ENCODE peak calls at places on chromosomes 1 and 21, in ten cellular contexts. O, Q, X, Z, J, A, K, B, V and C are unnamed samples.

GRCh38 chr1:234770031-234770795 is 160.2 kb upstream of the IRF2BP2 start:
- DNase-seq in O (no peak), Q (no peak), X (no peak), Z (peak), J (no peak), A (no peak), K (no peak), B (no peak), V (no peak), C (no peak)

GRCh38 chr1:116455509-116455908 is 82.5 kb downstream of the ATP1A1 start:
- DNase-seq in O (no peak), Q (no peak), X (no peak), Z (no peak), J (no peak), A (no peak), K (no peak), B (no peak), V (no peak), C (no peak)

GRCh38 chr1:192969091-192969490 is 90.1 kb downstream of the UCHL5 start:
- DNase-seq in O (no peak), Q (no peak), X (no peak), Z (no peak), J (no peak), A (no peak), K (no peak), B (no peak), V (no peak), C (no peak)

GRCh38 chr1:910311-910880 is 13.3 kb upstream of the SAMD11 start:
- DNase-seq in O (no peak), Q (no peak), X (no peak), Z (no peak), J (no peak), A (no peak), K (no peak), B (no peak), V (no peak), C (no peak)

GRCh38 chr1:26181586-26182371 is 4.5 kb downstream of the CNKSR1 start:
- DNase-seq in O (no peak), Q (no peak), X (no peak), Z (no peak), J (no peak), A (no peak), K (no peak), B (no peak), V (no peak), C (no peak)

GRCh38 chr1:66532214-66532613 is 1.7 kb upstream of the SGIP1 start:
- DNase-seq in O (no peak), Q (no peak), X (no peak), Z (no peak), J (no peak), A (no peak), K (no peak), B (no peak), V (peak), C (no peak)

GRCh38 chr21:38920631-38921398 is 115.1 kb downstream of the ETS2 start:
- DNase-seq in O (no peak), Q (peak), X (no peak), Z (no peak), J (peak), A (no peak), K (no peak), B (no peak), V (no peak), C (no peak)

GRCh38 chr1:227996187-227996950 is 10.4 kb upstream of the WNT3A start:
- DNase-seq in O (no peak), Q (no peak), X (no peak), Z (no peak), J (no peak), A (peak), K (no peak), B (no peak), V (no peak), C (peak)

GRCh38 chr21:42466700-42467612 is 29.1 kb downstream of the RSPH1 start:
- DNase-seq in O (no peak), Q (no peak), X (no peak), Z (peak), J (peak), A (peak), K (no peak), B (no peak), V (peak), C (no peak)

GRCh38 chr1:36089393-36090121 is 865 bp downstream of the ADPRS start:
- DNase-seq in O (no peak), Q (no peak), X (no peak), Z (no peak), J (peak), A (no peak), K (no peak), B (no peak), V (no peak), C (no peak)

GRCh38 chr1:9685833-9686232 is 34.3 kb downstream of the PIK3CD start:
- DNase-seq in O (no peak), Q (no peak), X (no peak), Z (no peak), J (no peak), A (no peak), K (no peak), B (no peak), V (peak), C (no peak)

GRCh38 chr1:36279789-36280296 is 26.3 kb upstream of the SH3D21 start:
- DNase-seq in O (no peak), Q (no peak), X (no peak), Z (no peak), J (no peak), A (no peak), K (no peak), B (no peak), V (no peak), C (no peak)

GRCh38 chr1:91831132-91831930 is 54.6 kb downstream of the TGFBR3 start:
- DNase-seq in O (no peak), Q (no peak), X (no peak), Z (no peak), J (peak), A (no peak), K (no peak), B (peak), V (no peak), C (no peak)

GRCh38 chr1:230568008-230568407 is 74.3 kb upstream of the COG2 start:
- DNase-seq in O (no peak), Q (peak), X (no peak), Z (no peak), J (peak), A (no peak), K (no peak), B (no peak), V (peak), C (no peak)

GRCh38 chr1:117284408-117285215 is 73.9 kb upstream of the VTCN1 start:
- DNase-seq in O (no peak), Q (peak), X (no peak), Z (no peak), J (peak), A (no peak), K (no peak), B (peak), V (peak), C (no peak)

GRCh38 chr1:78641558-78641957 is 8.1 kb upstream of the IFI44 start:
- DNase-seq in O (no peak), Q (no peak), X (no peak), Z (no peak), J (no peak), A (no peak), K (no peak), B (no peak), V (no peak), C (no peak)

GRCh38 chr1:183730107-183730724 is 74.7 kb upstream of the RGL1 start:
- DNase-seq in O (no peak), Q (no peak), X (no peak), Z (no peak), J (no peak), A (no peak), K (no peak), B (no peak), V (no peak), C (no peak)

GRCh38 chr1:93817819-93818569 is 61.0 kb downstream of the DNTTIP2 start:
- DNase-seq in O (no peak), Q (no peak), X (no peak), Z (peak), J (no peak), A (no peak), K (no peak), B (no peak), V (no peak), C (no peak)

GRCh38 chr1:157628773-157629172 is 30.9 kb upstream of the FCRL4 start:
- DNase-seq in O (no peak), Q (no peak), X (no peak), Z (no peak), J (no peak), A (no peak), K (no peak), B (no peak), V (no peak), C (no peak)

GRCh38 chr1:208203848-208204609 is 40.2 kb downstream of the PLXNA2 start:
- DNase-seq in O (no peak), Q (no peak), X (no peak), Z (no peak), J (peak), A (no peak), K (no peak), B (no peak), V (no peak), C (no peak)

GRCh38 chr1:202205523-202206190 is 12.1 kb downstream of the LGR6 start:
- DNase-seq in O (no peak), Q (no peak), X (no peak), Z (no peak), J (no peak), A (no peak), K (no peak), B (no peak), V (no peak), C (no peak)

GRCh38 chr1:205127646-205128045 is 5.9 kb upstream of the RBBP5 start:
- DNase-seq in O (no peak), Q (no peak), X (no peak), Z (no peak), J (no peak), A (no peak), K (no peak), B (no peak), V (no peak), C (no peak)

GRCh38 chr1:109281680-109282496 is 1.1 kb downstream of the PSRC1 start:
- DNase-seq in O (no peak), Q (no peak), X (no peak), Z (no peak), J (peak), A (no peak), K (no peak), B (no peak), V (no peak), C (no peak)

GRCh38 chr1:38489844-38490270 is 369.7 kb downstream of the RRAGC start:
- DNase-seq in O (no peak), Q (no peak), X (peak), Z (peak), J (peak), A (peak), K (no peak), B (peak), V (peak), C (no peak)

GRCh38 chr1:9352364-9353140 is 59.9 kb downstream of the SPSB1 start:
- DNase-seq in O (no peak), Q (no peak), X (no peak), Z (no peak), J (no peak), A (no peak), K (no peak), B (no peak), V (no peak), C (no peak)

GRCh38 chr1:10272274-10272673 is 61.9 kb downstream of the KIF1B start:
- DNase-seq in O (no peak), Q (no peak), X (no peak), Z (no peak), J (no peak), A (no peak), K (no peak), B (no peak), V (no peak), C (no peak)